ENCODE peak calls at places on chromosomes 11 and 22, in eight cellular contexts. One of them, this sample, is unnamed.

GRCh38 chr11:128731041-128731663 is 37.3 kb downstream of the FLI1 start:
- DNase-seq in stimulated activated CD8-positive, alpha-beta memory T cell treated with anti-CD3 and anti-CD28 coated beads, Interleukin-12 subunit alpha, Interleukin-12 subunit beta, amount 100 ng/mL, for 4 hours: no peak
- DNase-seq in stimulated activated CD4-positive, alpha-beta T cell treated with anti-CD3 and anti-CD28 coated beads, TNF-alpha, amount 100 ng/mL, for 1 hour: no peak
- DNase-seq in amniotic stem cell: no peak
- DNase-seq in upper lobe of right lung: no peak
- DNase-seq in EH: no peak
- DNase-seq in fibroblast of mammary gland: no peak
- DNase-seq in COR-L47: no peak
- DNase-seq in this sample: no peak

GRCh38 chr11:111391328-111392124 is 12.5 kb upstream of the POU2AF1 start:
- DNase-seq in stimulated activated CD8-positive, alpha-beta memory T cell treated with anti-CD3 and anti-CD28 coated beads, Interleukin-12 subunit alpha, Interleukin-12 subunit beta, amount 100 ng/mL, for 4 hours: no peak
- DNase-seq in stimulated activated CD4-positive, alpha-beta T cell treated with anti-CD3 and anti-CD28 coated beads, TNF-alpha, amount 100 ng/mL, for 1 hour: no peak
- DNase-seq in amniotic stem cell: no peak
- DNase-seq in upper lobe of right lung: no peak
- DNase-seq in EH: no peak
- DNase-seq in fibroblast of mammary gland: no peak
- DNase-seq in COR-L47: no peak
- DNase-seq in this sample: no peak

GRCh38 chr11:129278586-129279319 is 86.6 kb upstream of the ARHGAP32 start:
- DNase-seq in stimulated activated CD8-positive, alpha-beta memory T cell treated with anti-CD3 and anti-CD28 coated beads, Interleukin-12 subunit alpha, Interleukin-12 subunit beta, amount 100 ng/mL, for 4 hours: peak; percentile 2
- DNase-seq in stimulated activated CD4-positive, alpha-beta T cell treated with anti-CD3 and anti-CD28 coated beads, TNF-alpha, amount 100 ng/mL, for 1 hour: no peak
- DNase-seq in amniotic stem cell: no peak
- DNase-seq in upper lobe of right lung: peak; percentile 69
- DNase-seq in EH: peak; percentile 38
- DNase-seq in fibroblast of mammary gland: no peak
- DNase-seq in COR-L47: peak; percentile 17
- DNase-seq in this sample: no peak

GRCh38 chr11:2940166-2940929 is 11.1 kb upstream of the PHLDA2 start:
- DNase-seq in stimulated activated CD8-positive, alpha-beta memory T cell treated with anti-CD3 and anti-CD28 coated beads, Interleukin-12 subunit alpha, Interleukin-12 subunit beta, amount 100 ng/mL, for 4 hours: no peak
- DNase-seq in stimulated activated CD4-positive, alpha-beta T cell treated with anti-CD3 and anti-CD28 coated beads, TNF-alpha, amount 100 ng/mL, for 1 hour: no peak
- DNase-seq in amniotic stem cell: no peak
- DNase-seq in upper lobe of right lung: peak; percentile 77
- DNase-seq in EH: peak; percentile 81
- DNase-seq in fibroblast of mammary gland: peak; percentile 40
- DNase-seq in COR-L47: no peak
- DNase-seq in this sample: no peak

GRCh38 chr11:61917357-61918109 is at the start of gene RAB3IL1:
- DNase-seq in stimulated activated CD8-positive, alpha-beta memory T cell treated with anti-CD3 and anti-CD28 coated beads, Interleukin-12 subunit alpha, Interleukin-12 subunit beta, amount 100 ng/mL, for 4 hours: no peak
- DNase-seq in stimulated activated CD4-positive, alpha-beta T cell treated with anti-CD3 and anti-CD28 coated beads, TNF-alpha, amount 100 ng/mL, for 1 hour: no peak
- DNase-seq in amniotic stem cell: peak; percentile 26
- DNase-seq in upper lobe of right lung: peak; percentile 77
- DNase-seq in EH: peak; percentile 69
- DNase-seq in fibroblast of mammary gland: peak; percentile 27
- DNase-seq in COR-L47: no peak
- DNase-seq in this sample: no peak

GRCh38 chr11:44884056-44884455 is 66.6 kb downstream of the TP53I11 start:
- DNase-seq in stimulated activated CD8-positive, alpha-beta memory T cell treated with anti-CD3 and anti-CD28 coated beads, Interleukin-12 subunit alpha, Interleukin-12 subunit beta, amount 100 ng/mL, for 4 hours: no peak
- DNase-seq in stimulated activated CD4-positive, alpha-beta T cell treated with anti-CD3 and anti-CD28 coated beads, TNF-alpha, amount 100 ng/mL, for 1 hour: no peak
- DNase-seq in amniotic stem cell: no peak
- DNase-seq in upper lobe of right lung: no peak
- DNase-seq in EH: no peak
- DNase-seq in fibroblast of mammary gland: no peak
- DNase-seq in COR-L47: no peak
- DNase-seq in this sample: no peak

GRCh38 chr11:108912587-108912986 is 247.7 kb downstream of the DDX10 start:
- DNase-seq in stimulated activated CD8-positive, alpha-beta memory T cell treated with anti-CD3 and anti-CD28 coated beads, Interleukin-12 subunit alpha, Interleukin-12 subunit beta, amount 100 ng/mL, for 4 hours: no peak
- DNase-seq in stimulated activated CD4-positive, alpha-beta T cell treated with anti-CD3 and anti-CD28 coated beads, TNF-alpha, amount 100 ng/mL, for 1 hour: no peak
- DNase-seq in amniotic stem cell: no peak
- DNase-seq in upper lobe of right lung: no peak
- DNase-seq in EH: peak; percentile 76
- DNase-seq in fibroblast of mammary gland: peak; percentile 42
- DNase-seq in COR-L47: no peak
- DNase-seq in this sample: peak; percentile 81

GRCh38 chr22:44444341-44445306 is 53.4 kb downstream of the RTL6 start:
- DNase-seq in stimulated activated CD8-positive, alpha-beta memory T cell treated with anti-CD3 and anti-CD28 coated beads, Interleukin-12 subunit alpha, Interleukin-12 subunit beta, amount 100 ng/mL, for 4 hours: no peak
- DNase-seq in stimulated activated CD4-positive, alpha-beta T cell treated with anti-CD3 and anti-CD28 coated beads, TNF-alpha, amount 100 ng/mL, for 1 hour: no peak
- DNase-seq in amniotic stem cell: no peak
- DNase-seq in upper lobe of right lung: peak; percentile 52
- DNase-seq in EH: no peak
- DNase-seq in fibroblast of mammary gland: no peak
- DNase-seq in COR-L47: no peak
- DNase-seq in this sample: no peak

GRCh38 chr11:89175796-89176195 is 1.9 kb upstream of the TYR start:
- DNase-seq in stimulated activated CD8-positive, alpha-beta memory T cell treated with anti-CD3 and anti-CD28 coated beads, Interleukin-12 subunit alpha, Interleukin-12 subunit beta, amount 100 ng/mL, for 4 hours: no peak
- DNase-seq in stimulated activated CD4-positive, alpha-beta T cell treated with anti-CD3 and anti-CD28 coated beads, TNF-alpha, amount 100 ng/mL, for 1 hour: no peak
- DNase-seq in amniotic stem cell: no peak
- DNase-seq in upper lobe of right lung: no peak
- DNase-seq in EH: no peak
- DNase-seq in fibroblast of mammary gland: no peak
- DNase-seq in COR-L47: no peak
- DNase-seq in this sample: no peak

GRCh38 chr11:77127969-77128691 is at the start of gene MYO7A:
- DNase-seq in stimulated activated CD8-positive, alpha-beta memory T cell treated with anti-CD3 and anti-CD28 coated beads, Interleukin-12 subunit alpha, Interleukin-12 subunit beta, amount 100 ng/mL, for 4 hours: no peak
- DNase-seq in stimulated activated CD4-positive, alpha-beta T cell treated with anti-CD3 and anti-CD28 coated beads, TNF-alpha, amount 100 ng/mL, for 1 hour: no peak
- DNase-seq in amniotic stem cell: no peak
- DNase-seq in upper lobe of right lung: peak; percentile 73
- DNase-seq in EH: peak; percentile 68
- DNase-seq in fibroblast of mammary gland: no peak
- DNase-seq in COR-L47: peak; percentile 86
- DNase-seq in this sample: peak; percentile 55

GRCh38 chr11:18927550-18928322 is 11.5 kb downstream of the MRGPRX1 start:
- DNase-seq in stimulated activated CD8-positive, alpha-beta memory T cell treated with anti-CD3 and anti-CD28 coated beads, Interleukin-12 subunit alpha, Interleukin-12 subunit beta, amount 100 ng/mL, for 4 hours: no peak
- DNase-seq in stimulated activated CD4-positive, alpha-beta T cell treated with anti-CD3 and anti-CD28 coated beads, TNF-alpha, amount 100 ng/mL, for 1 hour: no peak
- DNase-seq in amniotic stem cell: no peak
- DNase-seq in upper lobe of right lung: no peak
- DNase-seq in EH: no peak
- DNase-seq in fibroblast of mammary gland: no peak
- DNase-seq in COR-L47: no peak
- DNase-seq in this sample: no peak

GRCh38 chr22:43039800-43040199 is 24.9 kb upstream of the PACSIN2 start:
- DNase-seq in stimulated activated CD8-positive, alpha-beta memory T cell treated with anti-CD3 and anti-CD28 coated beads, Interleukin-12 subunit alpha, Interleukin-12 subunit beta, amount 100 ng/mL, for 4 hours: no peak
- DNase-seq in stimulated activated CD4-positive, alpha-beta T cell treated with anti-CD3 and anti-CD28 coated beads, TNF-alpha, amount 100 ng/mL, for 1 hour: no peak
- DNase-seq in amniotic stem cell: no peak
- DNase-seq in upper lobe of right lung: no peak
- DNase-seq in EH: no peak
- DNase-seq in fibroblast of mammary gland: no peak
- DNase-seq in COR-L47: peak; percentile 71
- DNase-seq in this sample: no peak

GRCh38 chr22:31448382-31448781 is 41.3 kb downstream of the EIF4ENIF1 start:
- DNase-seq in stimulated activated CD8-positive, alpha-beta memory T cell treated with anti-CD3 and anti-CD28 coated beads, Interleukin-12 subunit alpha, Interleukin-12 subunit beta, amount 100 ng/mL, for 4 hours: no peak
- DNase-seq in stimulated activated CD4-positive, alpha-beta T cell treated with anti-CD3 and anti-CD28 coated beads, TNF-alpha, amount 100 ng/mL, for 1 hour: no peak
- DNase-seq in amniotic stem cell: no peak
- DNase-seq in upper lobe of right lung: no peak
- DNase-seq in EH: peak; percentile 20
- DNase-seq in fibroblast of mammary gland: no peak
- DNase-seq in COR-L47: no peak
- DNase-seq in this sample: no peak

GRCh38 chr22:43346521-43346929 is 3.4 kb upstream of the SCUBE1 start:
- DNase-seq in stimulated activated CD8-positive, alpha-beta memory T cell treated with anti-CD3 and anti-CD28 coated beads, Interleukin-12 subunit alpha, Interleukin-12 subunit beta, amount 100 ng/mL, for 4 hours: peak; percentile 35
- DNase-seq in stimulated activated CD4-positive, alpha-beta T cell treated with anti-CD3 and anti-CD28 coated beads, TNF-alpha, amount 100 ng/mL, for 1 hour: peak; percentile 25
- DNase-seq in amniotic stem cell: no peak
- DNase-seq in upper lobe of right lung: peak; percentile 82
- DNase-seq in EH: peak; percentile 41
- DNase-seq in fibroblast of mammary gland: peak; percentile 10
- DNase-seq in COR-L47: peak; percentile 27
- DNase-seq in this sample: no peak

GRCh38 chr22:42808516-42808915 is 48.6 kb downstream of the ARFGAP3 start:
- DNase-seq in stimulated activated CD8-positive, alpha-beta memory T cell treated with anti-CD3 and anti-CD28 coated beads, Interleukin-12 subunit alpha, Interleukin-12 subunit beta, amount 100 ng/mL, for 4 hours: no peak
- DNase-seq in stimulated activated CD4-positive, alpha-beta T cell treated with anti-CD3 and anti-CD28 coated beads, TNF-alpha, amount 100 ng/mL, for 1 hour: no peak
- DNase-seq in amniotic stem cell: no peak
- DNase-seq in upper lobe of right lung: no peak
- DNase-seq in EH: no peak
- DNase-seq in fibroblast of mammary gland: no peak
- DNase-seq in COR-L47: no peak
- DNase-seq in this sample: no peak

GRCh38 chr22:19965771-19966709 is 24.4 kb upstream of the TXNRD2 start:
- DNase-seq in stimulated activated CD8-positive, alpha-beta memory T cell treated with anti-CD3 and anti-CD28 coated beads, Interleukin-12 subunit alpha, Interleukin-12 subunit beta, amount 100 ng/mL, for 4 hours: no peak
- DNase-seq in stimulated activated CD4-positive, alpha-beta T cell treated with anti-CD3 and anti-CD28 coated beads, TNF-alpha, amount 100 ng/mL, for 1 hour: no peak
- DNase-seq in amniotic stem cell: no peak
- DNase-seq in upper lobe of right lung: no peak
- DNase-seq in EH: no peak
- DNase-seq in fibroblast of mammary gland: no peak
- DNase-seq in COR-L47: peak; percentile 77
- DNase-seq in this sample: no peak

GRCh38 chr22:39236321-39237275 is 8.2 kb downstream of the PDGFB start:
- DNase-seq in stimulated activated CD8-positive, alpha-beta memory T cell treated with anti-CD3 and anti-CD28 coated beads, Interleukin-12 subunit alpha, Interleukin-12 subunit beta, amount 100 ng/mL, for 4 hours: no peak
- DNase-seq in stimulated activated CD4-positive, alpha-beta T cell treated with anti-CD3 and anti-CD28 coated beads, TNF-alpha, amount 100 ng/mL, for 1 hour: no peak
- DNase-seq in amniotic stem cell: no peak
- DNase-seq in upper lobe of right lung: no peak
- DNase-seq in EH: no peak
- DNase-seq in fibroblast of mammary gland: no peak
- DNase-seq in COR-L47: no peak
- DNase-seq in this sample: no peak

GRCh38 chr22:46849951-46850350 is 87.5 kb downstream of the TBC1D22A start:
- DNase-seq in stimulated activated CD8-positive, alpha-beta memory T cell treated with anti-CD3 and anti-CD28 coated beads, Interleukin-12 subunit alpha, Interleukin-12 subunit beta, amount 100 ng/mL, for 4 hours: no peak
- DNase-seq in stimulated activated CD4-positive, alpha-beta T cell treated with anti-CD3 and anti-CD28 coated beads, TNF-alpha, amount 100 ng/mL, for 1 hour: no peak
- DNase-seq in amniotic stem cell: no peak
- DNase-seq in upper lobe of right lung: no peak
- DNase-seq in EH: no peak
- DNase-seq in fibroblast of mammary gland: no peak
- DNase-seq in COR-L47: no peak
- DNase-seq in this sample: no peak

GRCh38 chr11:7552666-7553065 is 38.9 kb downstream of the PPFIBP2 start:
- DNase-seq in stimulated activated CD8-positive, alpha-beta memory T cell treated with anti-CD3 and anti-CD28 coated beads, Interleukin-12 subunit alpha, Interleukin-12 subunit beta, amount 100 ng/mL, for 4 hours: no peak
- DNase-seq in stimulated activated CD4-positive, alpha-beta T cell treated with anti-CD3 and anti-CD28 coated beads, TNF-alpha, amount 100 ng/mL, for 1 hour: no peak
- DNase-seq in amniotic stem cell: no peak
- DNase-seq in upper lobe of right lung: no peak
- DNase-seq in EH: no peak
- DNase-seq in fibroblast of mammary gland: no peak
- DNase-seq in COR-L47: no peak
- DNase-seq in this sample: no peak

GRCh38 chr22:46229701-46230100 is 20.4 kb downstream of the CDPF1 start:
- DNase-seq in stimulated activated CD8-positive, alpha-beta memory T cell treated with anti-CD3 and anti-CD28 coated beads, Interleukin-12 subunit alpha, Interleukin-12 subunit beta, amount 100 ng/mL, for 4 hours: no peak
- DNase-seq in stimulated activated CD4-positive, alpha-beta T cell treated with anti-CD3 and anti-CD28 coated beads, TNF-alpha, amount 100 ng/mL, for 1 hour: no peak
- DNase-seq in amniotic stem cell: no peak
- DNase-seq in upper lobe of right lung: no peak
- DNase-seq in EH: peak; percentile 45
- DNase-seq in fibroblast of mammary gland: peak; percentile 31
- DNase-seq in COR-L47: no peak
- DNase-seq in this sample: peak; percentile 43

GRCh38 chr11:120184371-120184945 is 26.4 kb upstream of the OAF start:
- DNase-seq in stimulated activated CD8-positive, alpha-beta memory T cell treated with anti-CD3 and anti-CD28 coated beads, Interleukin-12 subunit alpha, Interleukin-12 subunit beta, amount 100 ng/mL, for 4 hours: no peak
- DNase-seq in stimulated activated CD4-positive, alpha-beta T cell treated with anti-CD3 and anti-CD28 coated beads, TNF-alpha, amount 100 ng/mL, for 1 hour: no peak
- DNase-seq in amniotic stem cell: no peak
- DNase-seq in upper lobe of right lung: peak; percentile 32
- DNase-seq in EH: no peak
- DNase-seq in fibroblast of mammary gland: peak; percentile 56
- DNase-seq in COR-L47: no peak
- DNase-seq in this sample: no peak

GRCh38 chr11:128767518-128767917 is 73.6 kb downstream of the FLI1 start:
- DNase-seq in stimulated activated CD8-positive, alpha-beta memory T cell treated with anti-CD3 and anti-CD28 coated beads, Interleukin-12 subunit alpha, Interleukin-12 subunit beta, amount 100 ng/mL, for 4 hours: no peak
- DNase-seq in stimulated activated CD4-positive, alpha-beta T cell treated with anti-CD3 and anti-CD28 coated beads, TNF-alpha, amount 100 ng/mL, for 1 hour: no peak
- DNase-seq in amniotic stem cell: no peak
- DNase-seq in upper lobe of right lung: no peak
- DNase-seq in EH: peak; percentile 31
- DNase-seq in fibroblast of mammary gland: no peak
- DNase-seq in COR-L47: no peak
- DNase-seq in this sample: peak; percentile 60

GRCh38 chr22:29306830-29307657 is 594 bp downstream of the GAS2L1 start:
- DNase-seq in stimulated activated CD8-positive, alpha-beta memory T cell treated with anti-CD3 and anti-CD28 coated beads, Interleukin-12 subunit alpha, Interleukin-12 subunit beta, amount 100 ng/mL, for 4 hours: no peak
- DNase-seq in stimulated activated CD4-positive, alpha-beta T cell treated with anti-CD3 and anti-CD28 coated beads, TNF-alpha, amount 100 ng/mL, for 1 hour: no peak
- DNase-seq in amniotic stem cell: peak; percentile 72
- DNase-seq in upper lobe of right lung: peak; percentile 91
- DNase-seq in EH: peak; percentile 80
- DNase-seq in fibroblast of mammary gland: peak; percentile 56
- DNase-seq in COR-L47: peak; percentile 52
- DNase-seq in this sample: peak; percentile 61

GRCh38 chr11:71282581-71283351 is 30.4 kb upstream of the SHANK2 start:
- DNase-seq in stimulated activated CD8-positive, alpha-beta memory T cell treated with anti-CD3 and anti-CD28 coated beads, Interleukin-12 subunit alpha, Interleukin-12 subunit beta, amount 100 ng/mL, for 4 hours: no peak
- DNase-seq in stimulated activated CD4-positive, alpha-beta T cell treated with anti-CD3 and anti-CD28 coated beads, TNF-alpha, amount 100 ng/mL, for 1 hour: no peak
- DNase-seq in amniotic stem cell: no peak
- DNase-seq in upper lobe of right lung: peak; percentile 52
- DNase-seq in EH: no peak
- DNase-seq in fibroblast of mammary gland: no peak
- DNase-seq in COR-L47: no peak
- DNase-seq in this sample: no peak

GRCh38 chr22:49660794-49661781 is 166.6 kb downstream of the BRD1 start:
- DNase-seq in stimulated activated CD8-positive, alpha-beta memory T cell treated with anti-CD3 and anti-CD28 coated beads, Interleukin-12 subunit alpha, Interleukin-12 subunit beta, amount 100 ng/mL, for 4 hours: no peak
- DNase-seq in stimulated activated CD4-positive, alpha-beta T cell treated with anti-CD3 and anti-CD28 coated beads, TNF-alpha, amount 100 ng/mL, for 1 hour: no peak
- DNase-seq in amniotic stem cell: no peak
- DNase-seq in upper lobe of right lung: peak; percentile 56
- DNase-seq in EH: no peak
- DNase-seq in fibroblast of mammary gland: no peak
- DNase-seq in COR-L47: peak; percentile 66
- DNase-seq in this sample: no peak

GRCh38 chr11:123321641-123322040 is 108.4 kb upstream of the GRAMD1B start:
- DNase-seq in stimulated activated CD8-positive, alpha-beta memory T cell treated with anti-CD3 and anti-CD28 coated beads, Interleukin-12 subunit alpha, Interleukin-12 subunit beta, amount 100 ng/mL, for 4 hours: no peak
- DNase-seq in stimulated activated CD4-positive, alpha-beta T cell treated with anti-CD3 and anti-CD28 coated beads, TNF-alpha, amount 100 ng/mL, for 1 hour: no peak
- DNase-seq in amniotic stem cell: no peak
- DNase-seq in upper lobe of right lung: no peak
- DNase-seq in EH: no peak
- DNase-seq in fibroblast of mammary gland: peak; percentile 75
- DNase-seq in COR-L47: no peak
- DNase-seq in this sample: no peak

GRCh38 chr11:116343270-116343669 is 429.5 kb downstream of the BUD13 start:
- DNase-seq in stimulated activated CD8-positive, alpha-beta memory T cell treated with anti-CD3 and anti-CD28 coated beads, Interleukin-12 subunit alpha, Interleukin-12 subunit beta, amount 100 ng/mL, for 4 hours: no peak
- DNase-seq in stimulated activated CD4-positive, alpha-beta T cell treated with anti-CD3 and anti-CD28 coated beads, TNF-alpha, amount 100 ng/mL, for 1 hour: no peak
- DNase-seq in amniotic stem cell: no peak
- DNase-seq in upper lobe of right lung: no peak
- DNase-seq in EH: no peak
- DNase-seq in fibroblast of mammary gland: no peak
- DNase-seq in COR-L47: no peak
- DNase-seq in this sample: no peak

GRCh38 chr11:3609416-3610265 is 32.2 kb downstream of the ART5 start:
- DNase-seq in stimulated activated CD8-positive, alpha-beta memory T cell treated with anti-CD3 and anti-CD28 coated beads, Interleukin-12 subunit alpha, Interleukin-12 subunit beta, amount 100 ng/mL, for 4 hours: no peak
- DNase-seq in stimulated activated CD4-positive, alpha-beta T cell treated with anti-CD3 and anti-CD28 coated beads, TNF-alpha, amount 100 ng/mL, for 1 hour: no peak
- DNase-seq in amniotic stem cell: peak; percentile 7
- DNase-seq in upper lobe of right lung: no peak
- DNase-seq in EH: peak; percentile 53
- DNase-seq in fibroblast of mammary gland: peak; percentile 42
- DNase-seq in COR-L47: no peak
- DNase-seq in this sample: peak; percentile 37

GRCh38 chr11:97996762-97997161 is 1024.0 kb upstream of the CNTN5 start:
- DNase-seq in stimulated activated CD8-positive, alpha-beta memory T cell treated with anti-CD3 and anti-CD28 coated beads, Interleukin-12 subunit alpha, Interleukin-12 subunit beta, amount 100 ng/mL, for 4 hours: no peak
- DNase-seq in stimulated activated CD4-positive, alpha-beta T cell treated with anti-CD3 and anti-CD28 coated beads, TNF-alpha, amount 100 ng/mL, for 1 hour: no peak
- DNase-seq in amniotic stem cell: no peak
- DNase-seq in upper lobe of right lung: no peak
- DNase-seq in EH: no peak
- DNase-seq in fibroblast of mammary gland: no peak
- DNase-seq in COR-L47: no peak
- DNase-seq in this sample: no peak

GRCh38 chr22:20985720-20986119 is 3.6 kb downstream of the LZTR1 start:
- DNase-seq in stimulated activated CD8-positive, alpha-beta memory T cell treated with anti-CD3 and anti-CD28 coated beads, Interleukin-12 subunit alpha, Interleukin-12 subunit beta, amount 100 ng/mL, for 4 hours: no peak
- DNase-seq in stimulated activated CD4-positive, alpha-beta T cell treated with anti-CD3 and anti-CD28 coated beads, TNF-alpha, amount 100 ng/mL, for 1 hour: no peak
- DNase-seq in amniotic stem cell: no peak
- DNase-seq in upper lobe of right lung: no peak
- DNase-seq in EH: no peak
- DNase-seq in fibroblast of mammary gland: no peak
- DNase-seq in COR-L47: no peak
- DNase-seq in this sample: no peak

GRCh38 chr11:48063424-48063978 is 83.1 kb downstream of the PTPRJ start:
- DNase-seq in stimulated activated CD8-positive, alpha-beta memory T cell treated with anti-CD3 and anti-CD28 coated beads, Interleukin-12 subunit alpha, Interleukin-12 subunit beta, amount 100 ng/mL, for 4 hours: no peak
- DNase-seq in stimulated activated CD4-positive, alpha-beta T cell treated with anti-CD3 and anti-CD28 coated beads, TNF-alpha, amount 100 ng/mL, for 1 hour: no peak
- DNase-seq in amniotic stem cell: peak; percentile 89
- DNase-seq in upper lobe of right lung: no peak
- DNase-seq in EH: peak; percentile 99
- DNase-seq in fibroblast of mammary gland: peak; percentile 95
- DNase-seq in COR-L47: no peak
- DNase-seq in this sample: peak; percentile 99

GRCh38 chr11:76510060-76511047 is 65.5 kb downstream of the EMSY start:
- DNase-seq in stimulated activated CD8-positive, alpha-beta memory T cell treated with anti-CD3 and anti-CD28 coated beads, Interleukin-12 subunit alpha, Interleukin-12 subunit beta, amount 100 ng/mL, for 4 hours: no peak
- DNase-seq in stimulated activated CD4-positive, alpha-beta T cell treated with anti-CD3 and anti-CD28 coated beads, TNF-alpha, amount 100 ng/mL, for 1 hour: no peak
- DNase-seq in amniotic stem cell: no peak
- DNase-seq in upper lobe of right lung: no peak
- DNase-seq in EH: peak; percentile 85
- DNase-seq in fibroblast of mammary gland: no peak
- DNase-seq in COR-L47: no peak
- DNase-seq in this sample: peak; percentile 56

GRCh38 chr11:3165152-3165705 is at the start of gene OSBPL5:
- DNase-seq in stimulated activated CD8-positive, alpha-beta memory T cell treated with anti-CD3 and anti-CD28 coated beads, Interleukin-12 subunit alpha, Interleukin-12 subunit beta, amount 100 ng/mL, for 4 hours: peak; percentile 33
- DNase-seq in stimulated activated CD4-positive, alpha-beta T cell treated with anti-CD3 and anti-CD28 coated beads, TNF-alpha, amount 100 ng/mL, for 1 hour: no peak
- DNase-seq in amniotic stem cell: peak; percentile 44
- DNase-seq in upper lobe of right lung: peak; percentile 89
- DNase-seq in EH: peak; percentile 80
- DNase-seq in fibroblast of mammary gland: peak; percentile 53
- DNase-seq in COR-L47: peak; percentile 37
- DNase-seq in this sample: peak; percentile 59

GRCh38 chr11:111737180-111737876 is 28.9 kb downstream of the PPP2R1B start:
- DNase-seq in stimulated activated CD8-positive, alpha-beta memory T cell treated with anti-CD3 and anti-CD28 coated beads, Interleukin-12 subunit alpha, Interleukin-12 subunit beta, amount 100 ng/mL, for 4 hours: no peak
- DNase-seq in stimulated activated CD4-positive, alpha-beta T cell treated with anti-CD3 and anti-CD28 coated beads, TNF-alpha, amount 100 ng/mL, for 1 hour: no peak
- DNase-seq in amniotic stem cell: no peak
- DNase-seq in upper lobe of right lung: no peak
- DNase-seq in EH: no peak
- DNase-seq in fibroblast of mammary gland: no peak
- DNase-seq in COR-L47: no peak
- DNase-seq in this sample: no peak

This sample was measured in IMR-90.